ENCODE peak calls at places on chromosome 20, in nine cellular contexts. E is amniotic stem cell; H is T-helper 9 cell; T is stimulated activated CD8-positive, alpha-beta memory T cell treated with anti-CD3 and anti-CD28 coated beads, Interleukin-7, amount 100 ng/mL, for 24 hours; A is nucleus accumbens; L is ACHN; J is uterus; M is mesenchymal stem cell; Y is iris pigment epithelial cell. K is an unnamed sample.

GRCh38 chr20:41231850-41232249 is 85.7 kb downstream of the ZHX3 start:
- DNase-seq in E (no peak), H (no peak), T (no peak), A (no peak), L (no peak), J (no peak), M (no peak), Y (no peak), K (no peak)

GRCh38 chr20:44615876-44616603 is 33.7 kb downstream of the PKIG start:
- DNase-seq in E (no peak), H (no peak), T (no peak), A (peak), L (no peak), J (no peak), M (no peak), Y (no peak), K (peak)

GRCh38 chr20:39210331-39211074 is 248.4 kb downstream of the DHX35 start:
- DNase-seq in E (no peak), H (no peak), T (no peak), A (no peak), L (no peak), J (no peak), M (no peak), Y (no peak), K (no peak)

GRCh38 chr20:58349586-58349985 is 39.4 kb upstream of the VAPB start:
- DNase-seq in E (peak), H (no peak), T (no peak), A (no peak), L (peak), J (no peak), M (peak), Y (peak), K (no peak)

GRCh38 chr20:43065299-43065698 is 124.4 kb downstream of the PTPRT start:
- DNase-seq in E (no peak), H (no peak), T (no peak), A (no peak), L (no peak), J (no peak), M (no peak), Y (no peak), K (no peak)

GRCh38 chr20:2084703-2085102 is 16.9 kb upstream of the STK35 start:
- DNase-seq in E (no peak), H (no peak), T (no peak), A (no peak), L (no peak), J (no peak), M (no peak), Y (no peak), K (no peak)

GRCh38 chr20:10217517-10218410 is 866 bp upstream of the SNAP25 start:
- DNase-seq in E (peak), H (no peak), T (no peak), A (peak), L (peak), J (peak), M (peak), Y (peak), K (peak)

GRCh38 chr20:20736303-20736702 is 23.9 kb upstream of the RALGAPA2 start:
- DNase-seq in E (no peak), H (no peak), T (no peak), A (no peak), L (no peak), J (no peak), M (no peak), Y (no peak), K (no peak)

GRCh38 chr20:51562027-51562333 is 19.5 kb upstream of the NFATC2 start:
- DNase-seq in E (peak), H (no peak), T (no peak), A (no peak), L (peak), J (peak), M (no peak), Y (no peak), K (no peak)

GRCh38 chr20:38338849-38339520 is 7.3 kb upstream of the LBP start:
- DNase-seq in E (no peak), H (no peak), T (no peak), A (no peak), L (peak), J (no peak), M (peak), Y (no peak), K (no peak)

GRCh38 chr20:24160563-24161355 is 172.2 kb upstream of the GGTLC1 start:
- DNase-seq in E (peak), H (no peak), T (no peak), A (peak), L (peak), J (peak), M (peak), Y (peak), K (no peak)

GRCh38 chr20:41318271-41318649 is 729 bp upstream of the ZHX3 start:
- DNase-seq in E (no peak), H (no peak), T (no peak), A (no peak), L (no peak), J (no peak), M (no peak), Y (no peak), K (no peak)

GRCh38 chr20:21146242-21146641 is 20.4 kb downstream of the KIZ start:
- DNase-seq in E (no peak), H (no peak), T (no peak), A (no peak), L (no peak), J (no peak), M (no peak), Y (no peak), K (no peak)

GRCh38 chr20:38805958-38806854 is 709 bp downstream of the PPP1R16B start:
- DNase-seq in E (no peak), H (peak), T (peak), A (peak), L (no peak), J (no peak), M (no peak), Y (no peak), K (peak)

GRCh38 chr20:17749628-17749978 is 49.8 kb downstream of the BANF2 start:
- DNase-seq in E (no peak), H (no peak), T (no peak), A (no peak), L (no peak), J (no peak), M (no peak), Y (no peak), K (no peak)

GRCh38 chr20:55173601-55174000 is 698.2 kb downstream of the DOK5 start:
- DNase-seq in E (no peak), H (no peak), T (no peak), A (no peak), L (no peak), J (no peak), M (no peak), Y (no peak), K (no peak)

GRCh38 chr20:1341561-1342265 is 12.8 kb upstream of the SDCBP2 start:
- DNase-seq in E (no peak), H (no peak), T (no peak), A (no peak), L (no peak), J (no peak), M (peak), Y (peak), K (no peak)

GRCh38 chr20:18851556-18852098 is 38.0 kb downstream of the SCP2D1 start:
- DNase-seq in E (no peak), H (no peak), T (no peak), A (no peak), L (no peak), J (no peak), M (no peak), Y (no peak), K (no peak)

GRCh38 chr20:50108571-50109235 is 4.2 kb downstream of the UBE2V1 start:
- DNase-seq in E (no peak), H (no peak), T (no peak), A (no peak), L (no peak), J (no peak), M (no peak), Y (no peak), K (no peak)

GRCh38 chr20:47400685-47401084 is 44.2 kb upstream of the ZMYND8 start:
- DNase-seq in E (no peak), H (no peak), T (no peak), A (no peak), L (peak), J (no peak), M (no peak), Y (no peak), K (no peak)

GRCh38 chr20:21360686-21361085 is 36.6 kb downstream of the NKX2-4 start:
- DNase-seq in E (no peak), H (no peak), T (no peak), A (no peak), L (no peak), J (no peak), M (peak), Y (peak), K (no peak)

GRCh38 chr20:44081476-44081875 is 105.5 kb downstream of the JPH2 start:
- DNase-seq in E (no peak), H (no peak), T (no peak), A (no peak), L (no peak), J (no peak), M (no peak), Y (no peak), K (no peak)

GRCh38 chr20:5039255-5039657 is 37.9 kb upstream of the SLC23A2 start:
- DNase-seq in E (no peak), H (no peak), T (peak), A (no peak), L (no peak), J (no peak), M (no peak), Y (no peak), K (peak)

GRCh38 chr20:62685781-62686555 is 22.7 kb upstream of the NTSR1 start:
- DNase-seq in E (no peak), H (no peak), T (no peak), A (peak), L (no peak), J (no peak), M (no peak), Y (no peak), K (no peak)

GRCh38 chr20:36162272-36162966 is 7.9 kb downstream of the EPB41L1 start:
- DNase-seq in E (no peak), H (no peak), T (no peak), A (no peak), L (no peak), J (no peak), M (no peak), Y (no peak), K (no peak)

GRCh38 chr20:46752639-46753235 is 43.3 kb downstream of the SLC2A10 start:
- DNase-seq in E (peak), H (peak), T (peak), A (peak), L (peak), J (peak), M (peak), Y (peak), K (peak)

GRCh38 chr20:31568773-31569162 is 36.3 kb upstream of the ID1 start:
- DNase-seq in E (no peak), H (no peak), T (no peak), A (no peak), L (no peak), J (no peak), M (no peak), Y (no peak), K (no peak)

GRCh38 chr20:15113374-15113773 is 776.0 kb upstream of the FLRT3 start:
- DNase-seq in E (no peak), H (no peak), T (no peak), A (no peak), L (no peak), J (no peak), M (no peak), Y (no peak), K (no peak)

GRCh38 chr20:6492396-6493055 is 275.0 kb upstream of the BMP2 start:
- DNase-seq in E (no peak), H (no peak), T (no peak), A (no peak), L (peak), J (no peak), M (peak), Y (peak), K (no peak)

GRCh38 chr20:20837574-20838021 is 125.2 kb upstream of the RALGAPA2 start:
- DNase-seq in E (peak), H (no peak), T (no peak), A (peak), L (peak), J (peak), M (peak), Y (peak), K (peak)

GRCh38 chr20:8121666-8122065 is 10.4 kb upstream of the PLCB1 start:
- DNase-seq in E (no peak), H (no peak), T (no peak), A (no peak), L (no peak), J (no peak), M (no peak), Y (no peak), K (no peak)

GRCh38 chr20:6828794-6829423 is 61.4 kb downstream of the BMP2 start:
- DNase-seq in E (peak), H (no peak), T (no peak), A (peak), L (peak), J (peak), M (peak), Y (peak), K (peak)

GRCh38 chr20:62972270-62973032 is 19.9 kb downstream of the SLC17A9 start:
- DNase-seq in E (peak), H (peak), T (peak), A (peak), L (peak), J (peak), M (peak), Y (peak), K (peak)